ENCODE peak calls at places on chromosomes 3 and 15, in four cellular contexts. O is K562, N is WTC11, S is GM12878. V is an unnamed sample.

GRCh38 chr3:114435733-114436132 is 141.9 kb downstream of the TIGIT start:
- DNase-seq in O (no peak), N (no peak), S (no peak), V (no peak)

GRCh38 chr3:187695434-187695833 is 6.9 kb downstream of the RTP2 start:
- DNase-seq in O (no peak), N (no peak), S (no peak), V (no peak)

GRCh38 chr3:175338775-175339535 is 479.8 kb downstream of the NAALADL2 start:
- DNase-seq in O (no peak), N (no peak), S (no peak), V (no peak)

GRCh38 chr15:90037961-90038633 is 37.0 kb downstream of the ZNF710 start:
- DNase-seq in O (peak; percentile 38), N (no peak), S (peak; percentile 89), V (no peak)

GRCh38 chr3:72413228-72413627 is 435.0 kb downstream of the SHQ1 start:
- DNase-seq in O (no peak), N (no peak), S (no peak), V (no peak)

GRCh38 chr15:67967871-67968423 is 86.2 kb upstream of the PIAS1 start:
- DNase-seq in O (peak; percentile 71), N (peak; percentile 83), S (no peak), V (peak; percentile 81)

GRCh38 chr3:182824957-182825356 is 31.7 kb downstream of the ATP11B start:
- DNase-seq in O (no peak), N (no peak), S (no peak), V (no peak)

GRCh38 chr3:32278714-32279113 is 40.2 kb downstream of the CMTM8 start:
- DNase-seq in O (no peak), N (no peak), S (no peak), V (no peak)

GRCh38 chr15:87293016-87293415 is 963.5 kb downstream of the NTRK3 start:
- DNase-seq in O (no peak), N (no peak), S (no peak), V (no peak)

GRCh38 chr15:33866101-33866737 is 102.1 kb upstream of the CHRM5 start:
- DNase-seq in O (no peak), N (no peak), S (no peak), V (no peak)

GRCh38 chr3:60954049-60954448 is 297.2 kb downstream of the FHIT start:
- DNase-seq in O (no peak), N (no peak), S (no peak), V (no peak)

GRCh38 chr3:175356899-175357324 is 497.8 kb downstream of the NAALADL2 start:
- DNase-seq in O (no peak), N (no peak), S (no peak), V (no peak)

GRCh38 chr3:46495901-46496456 is 1.8 kb upstream of the RTP3 start:
- DNase-seq in O (no peak), N (no peak), S (no peak), V (no peak)

GRCh38 chr15:48533982-48534381 is 111.5 kb downstream of the FBN1 start:
- DNase-seq in O (no peak), N (no peak), S (no peak), V (peak; percentile 74)

GRCh38 chr3:132486086-132486485 is 68.8 kb downstream of the DNAJC13 start:
- DNase-seq in O (no peak), N (no peak), S (no peak), V (no peak)

DNA sequence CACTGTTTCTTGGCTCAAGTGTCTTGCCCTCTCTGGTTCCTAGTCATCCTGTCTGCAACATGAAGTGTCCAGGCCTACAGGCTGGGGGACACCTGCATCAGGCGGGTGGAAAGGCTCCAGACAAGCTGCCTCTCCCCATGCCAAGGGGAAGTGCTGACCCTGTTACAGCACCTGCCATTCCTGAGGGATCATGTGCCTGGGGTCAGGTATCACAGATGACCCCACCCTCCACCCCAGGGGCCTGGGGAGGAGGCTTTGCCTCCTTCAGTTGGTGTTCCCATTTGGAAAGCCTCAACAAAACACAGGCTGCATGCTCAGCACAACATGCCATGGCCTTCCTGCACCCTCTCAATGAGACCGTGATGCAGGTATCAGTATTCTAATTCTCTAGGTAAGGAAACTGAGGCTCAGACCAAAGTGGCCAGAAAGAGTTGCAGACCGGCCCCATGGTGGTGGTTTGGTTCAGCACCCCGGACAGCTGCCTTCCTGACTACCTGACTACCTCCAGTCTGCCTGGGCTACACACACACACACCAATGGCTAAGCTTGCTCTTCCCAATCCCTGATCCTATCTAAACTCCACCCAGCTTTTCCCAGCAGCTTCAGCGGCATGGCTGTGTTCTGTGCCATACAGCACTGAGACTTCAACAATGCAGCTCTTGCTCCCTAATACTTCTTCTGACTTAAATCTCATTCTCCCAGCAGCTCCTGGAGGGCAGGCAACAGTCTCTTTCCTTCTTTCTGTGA is 69.7 kb upstream of the LINGO1 start:
- DNase-seq in O (peak; percentile 77), N (peak; percentile 80), S (no peak), V (no peak)
- TF ChIP-seq USF1 in O (no peak), N (peak; percentile 51), S (no peak), V (no peak)

DNA sequence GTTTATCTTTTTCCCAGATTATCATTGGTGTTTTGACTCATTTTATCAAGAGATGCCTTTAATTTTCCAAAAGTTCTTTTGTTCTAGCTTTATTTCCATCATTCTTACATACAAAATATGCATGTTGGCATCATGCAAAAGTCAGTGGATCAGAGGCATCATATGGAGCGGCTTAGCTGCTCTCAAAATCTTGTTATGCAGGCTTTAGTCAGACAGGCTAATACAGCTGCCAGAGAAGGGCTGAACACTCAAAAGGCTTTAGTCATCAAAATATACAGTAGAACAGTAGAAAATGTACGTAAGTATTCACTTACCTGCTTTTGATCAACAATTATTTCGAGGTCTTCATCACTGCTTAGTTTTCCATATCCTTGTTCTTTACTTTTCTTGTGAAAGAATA is 65.5 kb downstream of the PEX5L start:
- DNase-seq in O (no peak), N (no peak), S (no peak), V (no peak)
- TF ChIP-seq USF1 in O (no peak), N (no peak), S (no peak), V (no peak)

DNA sequence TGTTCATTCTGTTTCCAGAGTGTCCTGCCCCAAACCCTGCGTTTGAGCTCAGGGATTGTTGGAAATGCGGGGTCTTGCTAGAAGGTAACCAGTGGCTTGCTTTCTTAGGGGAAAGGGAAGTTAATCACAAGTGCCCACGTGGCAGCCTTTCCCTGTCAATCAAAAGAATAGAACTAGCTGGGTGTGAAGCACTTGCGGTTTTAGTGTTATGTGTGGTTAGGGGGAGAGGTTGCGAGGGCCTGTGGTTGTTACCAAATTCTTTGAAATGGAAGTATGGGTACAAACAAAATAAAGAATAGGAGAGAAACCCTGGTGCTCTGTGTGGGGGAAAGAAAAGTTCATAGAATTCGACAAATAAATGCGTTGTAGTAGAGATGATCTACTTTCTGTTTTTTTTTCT is 67.6 kb downstream of the FNDC3B start:
- DNase-seq in O (peak; percentile 24), N (no peak), S (peak; percentile 70), V (no peak)
- TF ChIP-seq USF1 in O (peak; percentile 91), N (no peak), S (peak; percentile 71), V (no peak)

GRCh38 chr3:179493260-179493659 is 42.0 kb upstream of the GNB4 start:
- DNase-seq in O (no peak), N (no peak), S (no peak), V (no peak)

GRCh38 chr3:179495483-179495882 is 44.2 kb upstream of the GNB4 start:
- DNase-seq in O (no peak), N (no peak), S (no peak), V (no peak)
- TF ChIP-seq USF1 in O (no peak), N (no peak), S (no peak), V (no peak)

GRCh38 chr3:103446958-103447357 is 1012.1 kb downstream of the ZPLD1 start:
- DNase-seq in O (no peak), N (no peak), S (no peak), V (no peak)
- TF ChIP-seq USF1 in O (no peak), N (no peak), S (no peak), V (no peak)

DNA sequence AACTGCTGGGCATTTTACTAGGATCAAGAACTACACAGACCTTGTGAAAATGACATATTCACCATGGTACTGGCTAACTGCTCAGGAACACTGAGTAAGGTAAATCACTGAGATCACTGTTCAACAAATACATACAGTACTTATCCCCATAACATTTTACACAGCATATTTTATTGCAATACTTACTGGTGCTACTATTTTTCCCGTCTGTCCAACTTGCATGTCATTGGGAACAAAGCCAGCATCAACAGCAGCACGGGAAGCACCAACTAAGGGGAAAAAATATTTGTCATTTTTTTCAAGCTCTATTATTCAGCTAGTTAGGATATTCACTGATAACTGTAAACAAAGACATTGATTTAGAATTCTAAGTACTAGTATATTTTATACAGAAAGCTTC is 37.0 kb downstream of the ETFA start:
- DNase-seq in O (no peak), N (no peak), S (no peak), V (no peak)
- TF ChIP-seq USF1 in O (no peak), N (no peak), S (no peak), V (no peak)

GRCh38 chr15:23064156-23064555 is 24.8 kb upstream of the TUBGCP5 start:
- DNase-seq in O (no peak), N (no peak), S (no peak), V (no peak)
- TF ChIP-seq USF1 in O (no peak), N (no peak), S (no peak), V (no peak)

GRCh38 chr3:11144996-11145395 is 9.3 kb upstream of the HRH1 start:
- DNase-seq in O (no peak), N (no peak), S (no peak), V (no peak)

GRCh38 chr3:11146771-11147363 is 7.4 kb upstream of the HRH1 start:
- DNase-seq in O (no peak), N (no peak), S (no peak), V (no peak)

GRCh38 chr3:11150256-11150655 is 4.0 kb upstream of the HRH1 start:
- DNase-seq in O (no peak), N (no peak), S (no peak), V (no peak)

GRCh38 chr3:11143476-11143875 is 10.8 kb upstream of the HRH1 start:
- DNase-seq in O (no peak), N (no peak), S (no peak), V (no peak)

GRCh38 chr3:11145888-11146287 is 8.4 kb upstream of the HRH1 start:
- DNase-seq in O (no peak), N (no peak), S (no peak), V (no peak)
- TF ChIP-seq USF1 in O (no peak), N (no peak), S (no peak), V (no peak)

DNA sequence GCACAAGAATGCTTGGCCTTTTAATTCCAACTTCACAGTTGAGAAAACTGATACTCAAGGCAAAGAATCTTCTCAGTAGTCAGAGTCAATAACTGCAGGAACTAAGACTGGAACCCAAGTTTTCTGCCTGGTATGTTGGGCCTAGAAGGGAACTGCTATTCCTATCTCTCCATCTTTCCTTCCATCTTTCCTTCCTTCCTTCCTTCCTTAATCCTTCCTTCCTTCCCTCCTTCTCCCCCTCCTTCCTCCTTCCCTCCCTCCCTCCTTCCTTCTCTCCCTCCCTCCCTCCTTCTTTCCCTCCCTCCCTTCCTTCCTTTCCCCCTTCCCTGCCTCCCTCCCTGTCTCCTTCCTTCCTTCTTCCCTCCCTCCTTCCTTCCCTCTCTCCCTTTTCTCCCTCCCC is 131.2 kb downstream of the RORA start:
- DNase-seq in O (no peak), N (no peak), S (no peak), V (no peak)
- TF ChIP-seq USF1 in O (no peak), N (no peak), S (no peak), V (no peak)

GRCh38 chr3:30914696-30915095 is 20.2 kb upstream of the GADL1 start:
- DNase-seq in O (no peak), N (no peak), S (no peak), V (no peak)
- TF ChIP-seq USF1 in O (no peak), N (no peak), S (no peak), V (no peak)

V was measured in SK-N-SH.